ENCODE peak calls at places on chromosome 11, in eight cellular contexts. G is GM23248, X is GM12878, S is HCT116, E is GM23338, C is neural progenitor cell, Y is PC-9, L is astrocyte. W is an unnamed sample.

GRCh38 chr11:133277886-133278285 is 254.4 kb downstream of the OPCML start:
- DNase-seq in Y (no peak), E (no peak), X (no peak), S (no peak), L (no peak), C (no peak), G (no peak), W (no peak)

GRCh38 chr11:64877390-64878222 is 815 bp downstream of the EHD1 start:
- DNase-seq in G (peak; percentile 60), X (no peak), E (no peak), L (no peak), Y (no peak), S (no peak), C (peak; percentile 48), W (no peak)

GRCh38 chr11:26072612-26073011 is 259.3 kb upstream of the ANO3 start:
- DNase-seq in G (no peak), C (no peak), S (no peak), Y (no peak), L (no peak), X (no peak), E (no peak), W (no peak)

GRCh38 chr11:103648054-103648453 is 388.4 kb upstream of the DDI1 start:
- DNase-seq in G (no peak), X (no peak), S (no peak), C (no peak), E (no peak), Y (no peak), L (no peak), W (no peak)

GRCh38 chr11:72015511-72016061 is 16.9 kb downstream of the IL18BP start:
- DNase-seq in X (no peak), L (no peak), S (no peak), E (peak; percentile 50), Y (no peak), C (peak; percentile 49), G (peak; percentile 40), W (peak; percentile 63)

GRCh38 chr11:60594998-60595637 is 79.9 kb downstream of the MS4A13 start:
- DNase-seq in S (no peak), C (peak; percentile 2), L (no peak), Y (no peak), E (no peak), X (no peak), G (no peak), W (no peak)

GRCh38 chr11:64856382-64857227 is 12.2 kb upstream of the CDC42BPG start:
- DNase-seq in L (peak; percentile 72), C (no peak), Y (peak; percentile 97), S (peak; percentile 80), X (no peak), E (no peak), G (peak; percentile 98), W (no peak)

GRCh38 chr11:106581399-106581798 is 436.9 kb downstream of the GUCY1A2 start:
- DNase-seq in L (no peak), C (no peak), G (no peak), X (no peak), E (no peak), Y (no peak), S (no peak), W (no peak)

GRCh38 chr11:12159351-12160099 is 49.1 kb downstream of the MICAL2 start:
- DNase-seq in C (no peak), E (no peak), L (peak; percentile 93), S (no peak), G (peak; percentile 93), X (no peak), Y (no peak), W (no peak)

GRCh38 chr11:44112083-44112865 is 16.8 kb downstream of the EXT2 start:
- DNase-seq in Y (no peak), L (peak; percentile 58), G (peak; percentile 88), S (no peak), X (no peak), E (no peak), C (no peak), W (no peak)

DNA sequence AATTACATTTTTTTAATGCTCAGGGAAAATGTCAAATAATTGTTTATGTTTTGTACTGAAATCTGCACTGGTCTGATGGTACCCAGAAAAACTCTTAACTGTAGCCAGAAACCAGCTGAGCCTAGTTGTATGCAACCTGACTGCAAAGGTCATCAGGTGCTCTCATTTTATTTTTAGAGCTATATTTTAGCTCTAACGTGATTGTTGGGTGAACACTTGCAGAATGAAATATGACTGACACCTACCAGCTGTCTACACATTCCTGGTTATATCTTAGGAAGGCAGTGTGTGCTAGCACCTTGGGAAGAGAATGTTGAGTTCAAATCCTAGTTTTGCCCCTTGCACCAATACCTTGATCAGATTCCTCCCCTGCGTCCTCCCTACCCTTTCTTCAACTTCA is 23.6 kb downstream of the PTPRJ start:
- DNase-seq in S (no peak), E (no peak), L (no peak), X (no peak), Y (no peak), C (no peak), G (no peak), W (no peak)
- H4K20me1 ChIP-seq in S (no peaks in the 10 kb centered on the region), E (peaks cover 4% of the 10 kb centered on the region), L (peaks cover 60% of the 10 kb centered on the region), X (no peaks in the 10 kb centered on the region), Y (peaks cover 17% of the 10 kb centered on the region), C (peaks cover 48% of the 10 kb centered on the region), G (no peaks in the 10 kb centered on the region), W (no peaks in the 10 kb centered on the region)

GRCh38 chr11:32586576-32587190 is 3.1 kb downstream of the EIF3M start:
- DNase-seq in L (no peak), G (peak; percentile 59), C (peak; percentile 6), E (peak; percentile 27), Y (no peak), X (no peak), S (peak; percentile 29), W (no peak)
- H4K20me1 ChIP-seq in L (peaks cover 48% of the 10 kb centered on the region), G (peaks cover 7% of the 10 kb centered on the region), C (peaks cover 45% of the 10 kb centered on the region), E (peaks cover 41% of the 10 kb centered on the region), Y (peaks cover 56% of the 10 kb centered on the region), X (no peaks in the 10 kb centered on the region), S (peaks cover 38% of the 10 kb centered on the region), W (no peaks in the 10 kb centered on the region)

DNA sequence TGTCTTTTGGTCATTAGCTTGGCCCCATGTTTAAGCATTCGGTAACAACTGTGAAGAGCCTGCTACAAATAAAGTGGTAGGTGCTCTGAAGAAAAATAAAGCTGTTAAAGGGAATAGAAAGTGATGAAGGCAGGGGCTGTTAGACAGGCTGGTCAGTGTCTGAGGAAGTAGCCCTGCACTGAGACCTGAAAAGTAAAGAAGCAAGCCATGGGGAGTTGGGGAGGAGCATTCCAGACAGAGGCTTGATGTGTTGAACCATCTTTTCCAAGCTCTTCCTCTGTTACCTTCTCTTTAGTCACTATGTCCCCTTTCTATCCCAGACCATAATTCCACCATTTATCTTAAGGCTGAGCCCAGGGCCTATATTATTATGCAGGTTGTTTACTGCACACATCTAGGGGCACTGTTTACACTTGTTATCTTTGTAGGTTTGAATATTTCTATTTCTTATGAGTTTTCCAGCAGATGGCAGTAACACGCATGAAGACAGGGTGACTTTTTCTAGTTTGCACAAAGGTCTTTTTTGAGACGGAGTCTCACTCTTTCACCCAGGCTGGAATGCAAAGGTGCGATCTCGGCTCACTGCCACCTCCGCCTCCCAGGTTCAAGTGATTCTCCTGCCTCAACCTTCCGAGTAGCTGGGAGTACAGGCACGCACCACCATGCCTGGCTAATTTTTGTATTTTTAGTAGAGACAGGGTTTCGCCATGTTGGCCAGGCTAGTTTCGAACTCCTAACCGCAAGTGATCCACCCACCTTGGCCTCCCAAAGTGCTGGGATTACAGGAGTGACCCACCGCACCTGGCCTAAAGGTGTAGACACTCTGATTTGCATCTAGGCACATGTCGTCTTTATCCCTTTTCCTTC is 23.0 kb downstream of the ZFTA start:
- DNase-seq in G (peak; percentile 15), X (no peak), Y (no peak), S (no peak), E (no peak), C (no peak), L (no peak), W (no peak)
- H4K20me1 ChIP-seq in G (peaks cover 11% of the 10 kb centered on the region), X (no peaks in the 10 kb centered on the region), Y (peaks cover 36% of the 10 kb centered on the region), S (no peaks in the 10 kb centered on the region), E (peaks cover 49% of the 10 kb centered on the region), C (peaks cover 84% of the 10 kb centered on the region), L (peaks cover 20% of the 10 kb centered on the region), W (no peaks in the 10 kb centered on the region)

GRCh38 chr11:19785265-19785664 is 72.6 kb downstream of the NAV2 start:
- DNase-seq in L (no peak), G (no peak), E (no peak), Y (no peak), X (no peak), S (no peak), C (no peak), W (no peak)

GRCh38 chr11:19777342-19778102 is 64.9 kb downstream of the NAV2 start:
- DNase-seq in X (peak; percentile 65), E (peak; percentile 75), G (peak; percentile 62), C (peak; percentile 40), Y (peak; percentile 35), L (peak; percentile 70), S (no peak), W (peak; percentile 41)

GRCh38 chr11:19779740-19780139 is 67.1 kb downstream of the NAV2 start:
- DNase-seq in G (no peak), Y (no peak), C (no peak), E (no peak), S (no peak), L (no peak), X (no peak), W (no peak)

GRCh38 chr11:19777032-19777341 is 64.3 kb downstream of the NAV2 start:
- DNase-seq in G (peak; percentile 62), X (no peak), L (no peak), C (peak; percentile 70), Y (peak; percentile 33), E (no peak), S (no peak), W (peak; percentile 42)

GRCh38 chr11:19781351-19781750 is 68.7 kb downstream of the NAV2 start:
- DNase-seq in E (no peak), Y (no peak), X (no peak), C (peak; percentile 55), G (no peak), L (no peak), S (no peak), W (no peak)
- H4K20me1 ChIP-seq in E (peaks cover 9% of the 10 kb centered on the region), Y (peaks cover 4% of the 10 kb centered on the region), X (no peaks in the 10 kb centered on the region), C (peaks cover 37% of the 10 kb centered on the region), G (no peaks in the 10 kb centered on the region), L (peaks cover 69% of the 10 kb centered on the region), S (no peaks in the 10 kb centered on the region), W (no peaks in the 10 kb centered on the region)

DNA sequence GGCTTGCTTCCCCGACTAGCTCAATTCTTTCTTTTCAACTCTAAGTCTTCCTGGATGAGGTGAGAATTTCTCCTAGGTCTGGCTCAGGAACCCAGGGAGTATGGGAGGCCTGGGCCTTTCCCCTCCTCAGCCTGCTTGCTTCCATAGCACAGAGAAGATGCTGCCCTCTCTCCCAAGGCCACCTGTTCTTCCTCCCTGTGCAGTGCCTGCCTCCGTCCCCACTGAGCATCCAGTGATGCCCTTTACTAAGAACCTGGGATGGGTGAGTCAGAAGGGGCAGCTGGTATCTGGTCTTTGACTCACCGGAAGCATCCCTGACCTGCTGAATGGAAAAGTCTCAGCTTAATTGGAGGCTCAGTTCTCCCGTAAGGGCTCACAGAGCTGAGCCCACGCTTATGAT is 607.9 kb downstream of the BUD13 start:
- DNase-seq in C (no peak), X (no peak), S (no peak), E (no peak), L (no peak), Y (no peak), G (no peak), W (no peak)
- H4K20me1 ChIP-seq in C (no peaks in the 10 kb centered on the region), X (no peaks in the 10 kb centered on the region), S (no peaks in the 10 kb centered on the region), E (no peaks in the 10 kb centered on the region), L (no peaks in the 10 kb centered on the region), Y (no peaks in the 10 kb centered on the region), G (no peaks in the 10 kb centered on the region), W (no peaks in the 10 kb centered on the region)

GRCh38 chr11:85394288-85394687 is 232.9 kb downstream of the DLG2 start:
- DNase-seq in L (no peak), X (no peak), S (no peak), E (no peak), Y (no peak), C (no peak), G (no peak), W (no peak)
- H4K20me1 ChIP-seq in L (no peaks in the 10 kb centered on the region), X (no peaks in the 10 kb centered on the region), S (no peaks in the 10 kb centered on the region), E (no peaks in the 10 kb centered on the region), Y (no peaks in the 10 kb centered on the region), C (no peaks in the 10 kb centered on the region), G (no peaks in the 10 kb centered on the region), W (no peaks in the 10 kb centered on the region)

GRCh38 chr11:47171057-47171838 is 5.4 kb downstream of the ARFGAP2 start:
- DNase-seq in L (no peak), G (no peak), E (no peak), X (no peak), S (no peak), Y (no peak), C (no peak), W (no peak)
- H4K20me1 ChIP-seq in L (peaks cover 77% of the 10 kb centered on the region), G (no peaks in the 10 kb centered on the region), E (peaks cover 26% of the 10 kb centered on the region), X (peaks cover 4% of the 10 kb centered on the region), S (no peaks in the 10 kb centered on the region), Y (peaks cover 40% of the 10 kb centered on the region), C (peaks cover 41% of the 10 kb centered on the region), W (no peaks in the 10 kb centered on the region)

W was measured in H9.